ENCODE peak calls at places on chromosomes 11 and 22, in six cellular contexts. One of them, this sample, is unnamed.
A peak's percentile ranks its signal among the peaks of the same experiment; 100 is the strongest.

GRCh38 chr11:102666331-102666957 is 39.1 kb downstream of the MMP27 start:
- DNase-seq in adrenal gland: peak; percentile 50
- DNase-seq in mucosa of descending colon: peak; percentile 28
- DNase-seq in psoas muscle: no peak
- DNase-seq in B cell: peak; percentile 35
- DNase-seq in astrocyte of the cerebellum: peak; percentile 15
- DNase-seq in this sample: peak; percentile 10

GRCh38 chr11:44451706-44452105 is 113.8 kb upstream of the CD82 start:
- DNase-seq in astrocyte of the cerebellum: no peak
- DNase-seq in psoas muscle: no peak
- DNase-seq in mucosa of descending colon: no peak
- DNase-seq in adrenal gland: no peak
- DNase-seq in B cell: no peak
- DNase-seq in this sample: no peak

GRCh38 chr22:29511126-29511854 is 31.3 kb downstream of the NEFH start:
- DNase-seq in B cell: no peak
- DNase-seq in psoas muscle: no peak
- DNase-seq in mucosa of descending colon: no peak
- DNase-seq in astrocyte of the cerebellum: no peak
- DNase-seq in adrenal gland: no peak
- DNase-seq in this sample: no peak

GRCh38 chr11:1628506-1629325 is 859 bp upstream of the KRTAP5-5 start:
- DNase-seq in psoas muscle: peak; percentile 44
- DNase-seq in astrocyte of the cerebellum: no peak
- DNase-seq in mucosa of descending colon: peak; percentile 59
- DNase-seq in B cell: peak; percentile 82
- DNase-seq in adrenal gland: peak; percentile 62
- DNase-seq in this sample: peak; percentile 45

GRCh38 chr11:90256404-90257157 is 33.7 kb upstream of the CHORDC1 start:
- DNase-seq in psoas muscle: no peak
- DNase-seq in adrenal gland: no peak
- DNase-seq in B cell: no peak
- DNase-seq in mucosa of descending colon: no peak
- DNase-seq in astrocyte of the cerebellum: no peak
- DNase-seq in this sample: no peak

GRCh38 chr11:13271060-13271693 is 6.4 kb upstream of the BMAL1 start:
- DNase-seq in B cell: no peak
- DNase-seq in adrenal gland: no peak
- DNase-seq in psoas muscle: no peak
- DNase-seq in mucosa of descending colon: peak; percentile 66
- DNase-seq in astrocyte of the cerebellum: no peak
- DNase-seq in this sample: no peak

GRCh38 chr11:29527391-29527936 is 489.4 kb downstream of the KCNA4 start:
- DNase-seq in B cell: no peak
- DNase-seq in psoas muscle: no peak
- DNase-seq in astrocyte of the cerebellum: peak; percentile 45
- DNase-seq in adrenal gland: peak; percentile 23
- DNase-seq in mucosa of descending colon: no peak
- DNase-seq in this sample: no peak

GRCh38 chr22:39524753-39525657 is 4.6 kb downstream of the ATF4 start:
- DNase-seq in B cell: no peak
- DNase-seq in mucosa of descending colon: no peak
- DNase-seq in astrocyte of the cerebellum: no peak
- DNase-seq in adrenal gland: no peak
- DNase-seq in psoas muscle: no peak
- DNase-seq in this sample: no peak

GRCh38 chr22:43085658-43086606 is 3.3 kb downstream of the TTLL1 start:
- DNase-seq in mucosa of descending colon: peak; percentile 50
- DNase-seq in psoas muscle: no peak
- DNase-seq in B cell: no peak
- DNase-seq in astrocyte of the cerebellum: no peak
- DNase-seq in adrenal gland: no peak
- DNase-seq in this sample: no peak

GRCh38 chr11:30453705-30454104 is 130.8 kb downstream of the ARL14EP start:
- DNase-seq in mucosa of descending colon: no peak
- DNase-seq in astrocyte of the cerebellum: no peak
- DNase-seq in psoas muscle: no peak
- DNase-seq in B cell: no peak
- DNase-seq in adrenal gland: no peak
- DNase-seq in this sample: no peak

GRCh38 chr22:19857382-19857781 is 2.7 kb upstream of the GNB1L start:
- DNase-seq in adrenal gland: no peak
- DNase-seq in B cell: no peak
- DNase-seq in mucosa of descending colon: no peak
- DNase-seq in psoas muscle: no peak
- DNase-seq in astrocyte of the cerebellum: no peak
- DNase-seq in this sample: no peak

GRCh38 chr11:14542384-14542783 is 22.2 kb upstream of the PSMA1 start:
- DNase-seq in astrocyte of the cerebellum: no peak
- DNase-seq in mucosa of descending colon: peak; percentile 15
- DNase-seq in adrenal gland: no peak
- DNase-seq in psoas muscle: no peak
- DNase-seq in B cell: no peak
- DNase-seq in this sample: no peak

GRCh38 chr22:30113494-30113893 is 33.2 kb downstream of the HORMAD2 start:
- DNase-seq in mucosa of descending colon: no peak
- DNase-seq in B cell: no peak
- DNase-seq in adrenal gland: no peak
- DNase-seq in psoas muscle: no peak
- DNase-seq in astrocyte of the cerebellum: no peak
- DNase-seq in this sample: no peak

GRCh38 chr11:64654439-64654838 is 63.4 kb downstream of the SLC22A12 start:
- DNase-seq in astrocyte of the cerebellum: no peak
- DNase-seq in B cell: no peak
- DNase-seq in mucosa of descending colon: no peak
- DNase-seq in adrenal gland: no peak
- DNase-seq in psoas muscle: no peak
- DNase-seq in this sample: no peak

GRCh38 chr11:104609297-104609696 is 289.0 kb downstream of the CASP12 start:
- DNase-seq in B cell: peak; percentile 45
- DNase-seq in adrenal gland: peak; percentile 41
- DNase-seq in mucosa of descending colon: peak; percentile 19
- DNase-seq in astrocyte of the cerebellum: peak; percentile 68
- DNase-seq in psoas muscle: no peak
- DNase-seq in this sample: no peak

GRCh38 chr11:104892723-104893511 is 5.3 kb downstream of the CASP12 start:
- DNase-seq in psoas muscle: no peak
- DNase-seq in adrenal gland: no peak
- DNase-seq in B cell: no peak
- DNase-seq in astrocyte of the cerebellum: no peak
- DNase-seq in mucosa of descending colon: no peak
- DNase-seq in this sample: no peak

GRCh38 chr11:44518968-44519550 is 46.4 kb upstream of the CD82 start:
- DNase-seq in B cell: no peak
- DNase-seq in adrenal gland: no peak
- DNase-seq in astrocyte of the cerebellum: no peak
- DNase-seq in psoas muscle: no peak
- DNase-seq in mucosa of descending colon: no peak
- DNase-seq in this sample: no peak

GRCh38 chr11:47923667-47924066 is 56.7 kb upstream of the PTPRJ start:
- DNase-seq in B cell: no peak
- DNase-seq in adrenal gland: peak; percentile 66
- DNase-seq in psoas muscle: peak; percentile 21
- DNase-seq in astrocyte of the cerebellum: no peak
- DNase-seq in mucosa of descending colon: no peak
- DNase-seq in this sample: peak; percentile 86

GRCh38 chr11:34415538-34415937 is 23.2 kb upstream of the CAT start:
- DNase-seq in astrocyte of the cerebellum: no peak
- DNase-seq in B cell: no peak
- DNase-seq in adrenal gland: no peak
- DNase-seq in mucosa of descending colon: no peak
- DNase-seq in psoas muscle: no peak
- DNase-seq in this sample: no peak

GRCh38 chr11:116124916-116125714 is 620.9 kb upstream of the CADM1 start:
- DNase-seq in astrocyte of the cerebellum: no peak
- DNase-seq in B cell: no peak
- DNase-seq in mucosa of descending colon: no peak
- DNase-seq in adrenal gland: no peak
- DNase-seq in psoas muscle: no peak
- DNase-seq in this sample: no peak

GRCh38 chr11:35847473-35847872 is 96.4 kb upstream of the LDLRAD3 start:
- DNase-seq in mucosa of descending colon: no peak
- DNase-seq in astrocyte of the cerebellum: no peak
- DNase-seq in B cell: no peak
- DNase-seq in psoas muscle: no peak
- DNase-seq in adrenal gland: no peak
- DNase-seq in this sample: no peak
- TF ChIP-seq CTCF in mucosa of descending colon: no peak
- TF ChIP-seq CTCF in astrocyte of the cerebellum: no peak
- TF ChIP-seq CTCF in B cell: no peak
- TF ChIP-seq CTCF in psoas muscle: no peak
- TF ChIP-seq CTCF in adrenal gland: no peak
- TF ChIP-seq CTCF in this sample: no peak

DNA sequence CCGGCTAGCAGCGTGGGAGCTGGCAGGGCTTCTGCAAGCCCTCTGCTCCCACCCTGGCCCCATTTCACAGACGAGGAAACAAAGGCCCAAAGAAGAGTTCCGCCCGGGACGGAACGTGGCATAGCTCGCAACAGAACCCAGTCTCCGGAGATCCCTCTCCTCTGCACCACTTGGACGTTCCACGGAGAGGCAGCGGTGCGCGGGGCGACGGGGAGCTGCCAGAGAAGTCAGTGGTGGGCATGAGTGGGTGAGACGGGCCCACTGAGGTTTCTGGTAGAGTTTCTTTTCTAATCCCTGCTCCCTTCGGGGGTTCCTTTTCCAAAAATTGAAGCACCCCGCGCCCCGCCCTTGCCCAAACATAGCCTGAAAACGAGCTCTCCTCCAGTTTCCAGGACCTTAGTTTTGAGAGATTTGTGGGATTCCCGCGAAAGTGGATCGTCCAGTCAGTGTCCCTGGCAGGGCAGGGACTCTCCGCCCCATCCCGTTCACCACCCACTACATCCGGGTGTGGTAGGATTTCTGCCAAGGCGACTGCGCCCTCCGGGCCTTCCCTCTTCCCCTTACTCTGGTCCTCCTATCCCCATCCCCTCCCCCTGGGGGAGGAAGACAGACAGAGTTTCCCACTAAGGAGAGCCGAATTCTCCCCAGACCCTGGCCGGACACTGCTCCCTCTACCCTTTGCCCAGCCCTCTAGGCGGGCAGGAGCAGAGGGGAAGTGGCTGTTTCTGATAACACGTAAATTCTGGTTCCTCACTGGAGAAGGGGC is 764 bp upstream of the NECTIN1 start:
- DNase-seq in psoas muscle: peak; percentile 73
- DNase-seq in B cell: no peak
- DNase-seq in astrocyte of the cerebellum: no peak
- DNase-seq in mucosa of descending colon: peak; percentile 83
- DNase-seq in adrenal gland: peak; percentile 71
- DNase-seq in this sample: peak; percentile 54
- TF ChIP-seq CTCF in psoas muscle: no peak
- TF ChIP-seq CTCF in B cell: peak; percentile 65
- TF ChIP-seq CTCF in astrocyte of the cerebellum: no peak
- TF ChIP-seq CTCF in mucosa of descending colon: no peak
- TF ChIP-seq CTCF in adrenal gland: peak; percentile 13
- TF ChIP-seq CTCF in this sample: no peak

GRCh38 chr11:66068923-66069714 is 953 bp upstream of the PACS1 start:
- DNase-seq in mucosa of descending colon: peak; percentile 48
- DNase-seq in psoas muscle: peak; percentile 59
- DNase-seq in B cell: peak; percentile 64
- DNase-seq in astrocyte of the cerebellum: no peak
- DNase-seq in adrenal gland: peak; percentile 70
- DNase-seq in this sample: peak; percentile 79
- TF ChIP-seq CTCF in mucosa of descending colon: no peak
- TF ChIP-seq CTCF in psoas muscle: peak; percentile 14
- TF ChIP-seq CTCF in B cell: no peak
- TF ChIP-seq CTCF in astrocyte of the cerebellum: peak; percentile 28
- TF ChIP-seq CTCF in adrenal gland: no peak
- TF ChIP-seq CTCF in this sample: no peak

GRCh38 chr11:6323291-6323905 is 3.1 kb upstream of the CAVIN3 start:
- DNase-seq in B cell: no peak
- DNase-seq in adrenal gland: no peak
- DNase-seq in astrocyte of the cerebellum: no peak
- DNase-seq in psoas muscle: no peak
- DNase-seq in mucosa of descending colon: no peak
- DNase-seq in this sample: no peak
- TF ChIP-seq CTCF in B cell: no peak
- TF ChIP-seq CTCF in adrenal gland: no peak
- TF ChIP-seq CTCF in astrocyte of the cerebellum: no peak
- TF ChIP-seq CTCF in psoas muscle: no peak
- TF ChIP-seq CTCF in mucosa of descending colon: no peak
- TF ChIP-seq CTCF in this sample: no peak

GRCh38 chr11:46914910-46915309 is 3.4 kb downstream of the LRP4 start:
- DNase-seq in mucosa of descending colon: no peak
- DNase-seq in adrenal gland: peak; percentile 68
- DNase-seq in B cell: no peak
- DNase-seq in psoas muscle: no peak
- DNase-seq in astrocyte of the cerebellum: no peak
- DNase-seq in this sample: no peak

GRCh38 chr11:46917109-46918086 is 952 bp downstream of the LRP4 start:
- DNase-seq in B cell: peak; percentile 57
- DNase-seq in astrocyte of the cerebellum: no peak
- DNase-seq in psoas muscle: no peak
- DNase-seq in adrenal gland: no peak
- DNase-seq in mucosa of descending colon: no peak
- DNase-seq in this sample: no peak

GRCh38 chr11:46918087-46918751 is at the start of gene LRP4:
- DNase-seq in B cell: peak; percentile 90
- DNase-seq in psoas muscle: peak; percentile 70
- DNase-seq in astrocyte of the cerebellum: no peak
- DNase-seq in adrenal gland: peak; percentile 49
- DNase-seq in mucosa of descending colon: peak; percentile 57
- DNase-seq in this sample: peak; percentile 61

GRCh38 chr11:46916251-46916650 is 2.1 kb downstream of the LRP4 start:
- DNase-seq in mucosa of descending colon: no peak
- DNase-seq in psoas muscle: no peak
- DNase-seq in astrocyte of the cerebellum: no peak
- DNase-seq in adrenal gland: no peak
- DNase-seq in B cell: no peak
- DNase-seq in this sample: no peak

GRCh38 chr11:46916669-46917108 is 1.7 kb downstream of the LRP4 start:
- DNase-seq in astrocyte of the cerebellum: peak; percentile 49
- DNase-seq in psoas muscle: peak; percentile 69
- DNase-seq in B cell: peak; percentile 67
- DNase-seq in adrenal gland: peak; percentile 71
- DNase-seq in mucosa of descending colon: peak; percentile 43
- DNase-seq in this sample: peak; percentile 60
- TF ChIP-seq CTCF in astrocyte of the cerebellum: peak; percentile 52
- TF ChIP-seq CTCF in psoas muscle: peak; percentile 21
- TF ChIP-seq CTCF in B cell: no peak
- TF ChIP-seq CTCF in adrenal gland: peak; percentile 33
- TF ChIP-seq CTCF in mucosa of descending colon: no peak
- TF ChIP-seq CTCF in this sample: no peak

GRCh38 chr11:69201764-69202370 is 46.1 kb downstream of the SMIM38 start:
- DNase-seq in astrocyte of the cerebellum: no peak
- DNase-seq in adrenal gland: no peak
- DNase-seq in B cell: no peak
- DNase-seq in psoas muscle: no peak
- DNase-seq in mucosa of descending colon: no peak
- DNase-seq in this sample: no peak
- TF ChIP-seq CTCF in astrocyte of the cerebellum: no peak
- TF ChIP-seq CTCF in adrenal gland: no peak
- TF ChIP-seq CTCF in B cell: no peak
- TF ChIP-seq CTCF in psoas muscle: no peak
- TF ChIP-seq CTCF in mucosa of descending colon: no peak
- TF ChIP-seq CTCF in this sample: no peak

This sample was measured in thyroid gland.